ENCODE peak calls at places on chromosomes 6 and 20, in ten cellular contexts. Z is adrenal gland; A is pancreas; F is PC-3; L is spleen; G is CD8-positive, alpha-beta T cell; K is fibroblast of lung; N is left ventricle myocardium inferior; X is uterus; O is naive thymus-derived CD4-positive, alpha-beta T cell. H is an unnamed sample.

GRCh38 chr20:22617160-22617559 is 32.8 kb upstream of the FOXA2 start:
- DNase-seq in Z (no peak), A (peak; percentile 62), F (peak; percentile 34), L (no peak), G (no peak), K (no peak), N (no peak), X (no peak), O (no peak), H (no peak)

GRCh38 chr20:36463212-36464061 is 77.9 kb upstream of the MYL9 start:
- DNase-seq in Z (no peak), A (no peak), F (no peak), L (no peak), G (no peak), K (no peak), N (no peak), X (no peak), O (no peak), H (no peak)

GRCh38 chr20:51326241-51326819 is 216.2 kb downstream of the NFATC2 start:
- DNase-seq in Z (no peak), A (no peak), F (no peak), L (no peak), G (peak; percentile 55), K (peak; percentile 45), N (peak; percentile 24), X (peak; percentile 24), O (no peak), H (peak; percentile 25)

GRCh38 chr6:80366721-80367120 is 260.2 kb downstream of the BCKDHB start:
- DNase-seq in Z (no peak), A (no peak), F (no peak), L (no peak), G (no peak), K (peak; percentile 83), N (peak; percentile 71), X (no peak), O (no peak), H (no peak)

GRCh38 chr6:131038612-131039344 is 24.3 kb downstream of the EPB41L2 start:
- DNase-seq in Z (no peak), A (no peak), F (no peak), L (no peak), G (no peak), K (peak; percentile 61), N (no peak), X (no peak), O (no peak), H (no peak)

GRCh38 chr20:62428008-62428384 is 657 bp upstream of the RBBP8NL start:
- DNase-seq in Z (no peak), A (no peak), F (no peak), L (no peak), G (no peak), K (no peak), N (no peak), X (no peak), O (no peak), H (no peak)

GRCh38 chr6:139519571-139520031 is 145.2 kb upstream of the CITED2 start:
- DNase-seq in Z (no peak), A (no peak), F (no peak), L (no peak), G (no peak), K (peak; percentile 71), N (no peak), X (no peak), O (no peak), H (no peak)

GRCh38 chr6:73309784-73310502 is 44.1 kb downstream of the DPPA5 start:
- DNase-seq in Z (peak; percentile 17), A (peak; percentile 77), F (peak; percentile 59), L (peak; percentile 91), G (peak; percentile 32), K (peak; percentile 71), N (peak; percentile 35), X (peak; percentile 34), O (peak; percentile 17), H (peak; percentile 25)

GRCh38 chr6:1285589-1286340 is 26.1 kb upstream of the FOXQ1 start:
- DNase-seq in Z (no peak), A (no peak), F (no peak), L (no peak), G (no peak), K (peak; percentile 82), N (no peak), X (no peak), O (no peak), H (no peak)

GRCh38 chr20:36658300-36658699 is 12.3 kb upstream of the SLA2 start:
- DNase-seq in Z (no peak), A (no peak), F (no peak), L (no peak), G (no peak), K (no peak), N (no peak), X (no peak), O (peak; percentile 50), H (peak; percentile 44)

GRCh38 chr6:158756126-158756525 is 63.0 kb downstream of the EZR start:
- DNase-seq in Z (no peak), A (no peak), F (no peak), L (no peak), G (no peak), K (no peak), N (no peak), X (no peak), O (no peak), H (no peak)

GRCh38 chr6:88077305-88077704 is 29.7 kb downstream of the SPACA1 start:
- DNase-seq in Z (no peak), A (no peak), F (no peak), L (no peak), G (no peak), K (no peak), N (no peak), X (no peak), O (no peak), H (no peak)

GRCh38 chr20:9306521-9306920 is 207.9 kb upstream of the LAMP5 start:
- DNase-seq in Z (no peak), A (no peak), F (peak; percentile 90), L (no peak), G (no peak), K (peak; percentile 49), N (no peak), X (no peak), O (no peak), H (no peak)

DNA sequence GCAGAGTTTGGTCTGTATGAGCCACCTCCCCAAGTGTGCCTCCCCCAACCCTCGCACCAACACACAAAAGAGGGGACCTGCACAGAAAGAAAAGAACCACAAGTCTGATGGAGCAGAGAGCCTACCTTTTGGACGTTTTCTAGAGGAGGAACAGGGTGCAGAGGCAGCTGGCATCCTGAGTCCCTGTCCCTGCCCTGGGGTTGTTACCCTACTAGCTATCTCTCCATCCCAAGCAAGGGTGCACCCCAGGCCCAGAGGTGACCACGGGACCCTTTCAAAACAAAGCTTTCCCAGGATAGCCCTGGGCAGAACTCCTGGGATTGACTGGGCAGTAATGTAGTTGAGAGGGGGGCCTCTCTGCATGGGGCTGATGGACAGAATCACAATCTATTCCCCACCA is 9.7 kb upstream of the MATN4 start:
- DNase-seq in Z (no peak), A (no peak), F (no peak), L (no peak), G (no peak), K (no peak), N (no peak), X (no peak), O (no peak), H (no peak)
- H3K4me1 ChIP-seq in Z (no peaks in the 10 kb centered on the region), A (no peaks in the 10 kb centered on the region), F (peaks cover 9% of the 10 kb centered on the region), L (peaks cover 26% of the 10 kb centered on the region), G (peaks cover 26% of the 10 kb centered on the region), K (no peaks in the 10 kb centered on the region), N (no peaks in the 10 kb centered on the region), X (no peaks in the 10 kb centered on the region), O (peaks cover 16% of the 10 kb centered on the region), H (peaks cover 26% of the 10 kb centered on the region)

GRCh38 chr6:16914184-16914583 is 152.9 kb upstream of the ATXN1 start:
- DNase-seq in Z (no peak), A (no peak), F (no peak), L (no peak), G (no peak), K (no peak), N (no peak), X (no peak), O (no peak), H (no peak)

GRCh38 chr6:16909599-16910360 is 148.5 kb upstream of the ATXN1 start:
- DNase-seq in Z (no peak), A (no peak), F (peak; percentile 83), L (no peak), G (no peak), K (peak; percentile 97), N (no peak), X (no peak), O (no peak), H (no peak)

GRCh38 chr6:16912756-16913155 is 151.5 kb upstream of the ATXN1 start:
- DNase-seq in Z (no peak), A (no peak), F (no peak), L (no peak), G (no peak), K (no peak), N (no peak), X (no peak), O (no peak), H (no peak)

GRCh38 chr6:16911088-16911487 is 149.8 kb upstream of the ATXN1 start:
- DNase-seq in Z (no peak), A (no peak), F (no peak), L (no peak), G (no peak), K (no peak), N (no peak), X (no peak), O (no peak), H (no peak)
- H3K27ac ChIP-seq in Z (no peak overlapping the region), A (no peak overlapping the region), F (no peak overlapping the region), L (no peak overlapping the region), G (no peak overlapping the region), K (no peak overlapping the region), N (no peak overlapping the region), X (no peak overlapping the region), O (no peak overlapping the region), H (no peak overlapping the region)

GRCh38 chr20:15187612-15188011 is 850.2 kb upstream of the FLRT3 start:
- DNase-seq in Z (no peak), A (no peak), F (no peak), L (no peak), G (no peak), K (no peak), N (no peak), X (no peak), O (no peak), H (no peak)
- H3K4me1 ChIP-seq in Z (no peaks in the 10 kb centered on the region), A (no peaks in the 10 kb centered on the region), F (peaks cover 14% of the 10 kb centered on the region), L (no peaks in the 10 kb centered on the region), G (no peaks in the 10 kb centered on the region), K (no peaks in the 10 kb centered on the region), N (no peaks in the 10 kb centered on the region), X (no peaks in the 10 kb centered on the region), O (no peaks in the 10 kb centered on the region), H (no peaks in the 10 kb centered on the region)

DNA sequence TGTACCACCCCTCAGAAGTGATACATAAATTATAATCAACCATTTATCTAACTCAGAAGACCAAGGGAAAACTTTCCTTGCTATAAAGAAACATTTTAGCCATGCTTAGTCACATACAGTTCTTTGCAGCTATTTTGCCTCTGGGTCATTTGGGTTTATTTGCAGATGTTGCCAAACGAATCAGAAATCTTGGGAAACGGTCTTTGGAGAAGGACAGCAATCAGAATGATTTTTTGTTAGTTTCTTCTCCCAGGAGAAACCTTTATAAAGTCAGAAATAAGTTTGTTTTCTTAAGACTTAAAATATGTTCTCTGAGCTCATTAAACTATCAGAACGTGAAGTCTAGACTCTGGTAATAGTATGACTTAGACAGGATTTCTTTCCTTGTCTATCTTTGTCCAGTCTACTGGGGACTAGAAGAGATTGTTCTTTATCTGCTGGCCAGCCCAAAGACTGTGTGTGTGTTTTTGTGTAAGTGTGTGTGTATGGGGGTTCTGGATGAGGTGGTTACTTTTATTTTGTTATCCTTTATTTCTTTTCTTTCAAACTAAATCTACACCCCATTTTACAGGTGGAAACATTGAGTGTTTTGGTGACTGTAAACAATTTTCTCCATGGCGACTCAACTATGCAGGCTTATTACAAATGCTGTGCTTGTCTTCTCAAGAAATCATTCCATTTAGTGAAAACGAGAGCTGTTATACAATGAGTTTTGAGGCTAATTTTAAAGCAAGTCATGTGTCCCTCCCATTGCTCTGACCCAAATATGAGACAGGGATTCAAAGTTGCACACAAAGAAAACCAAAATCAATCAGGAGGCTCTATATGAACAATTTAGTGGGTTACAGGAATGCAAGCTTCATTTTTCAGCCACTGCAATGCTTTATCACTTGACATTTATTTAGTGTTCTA is 97.7 kb downstream of the ELOVL5 start:
- DNase-seq in Z (no peak), A (no peak), F (peak; percentile 57), L (no peak), G (no peak), K (peak; percentile 39), N (no peak), X (no peak), O (no peak), H (no peak)
- H3K27ac ChIP-seq in Z (no peak overlapping the region), A (no peak overlapping the region), F (peak overlapping the region; percentile 63), L (no peak overlapping the region), G (no peak overlapping the region), K (no peak overlapping the region), N (peak overlapping the region; percentile 73), X (no peak overlapping the region), O (no peak overlapping the region), H (no peak overlapping the region)